ENCODE peak calls at places on chromosomes 1 and 21, in four cellular contexts. S is GM23248, H is heart right ventricle, B is cardiac fibroblast. F is an unnamed sample.
A peak's percentile ranks its signal among the peaks of the same experiment; 100 is the strongest.

GRCh38 chr1:247409869-247410544 is 6.0 kb upstream of the NLRP3 start:
- DNase-seq in S (no peak), H (no peak), B (no peak), F (no peak)

GRCh38 chr21:39105341-39105765 is 77.9 kb downstream of the PSMG1 start:
- DNase-seq in S (no peak), H (no peak), B (peak; percentile 38), F (no peak)

GRCh38 chr1:74053407-74053806 is 144.6 kb downstream of the LRRIQ3 start:
- DNase-seq in S (no peak), H (no peak), B (no peak), F (no peak)

GRCh38 chr1:115456441-115456961 is 118.5 kb upstream of the NGF start:
- DNase-seq in S (peak; percentile 85), H (no peak), B (no peak), F (no peak)

GRCh38 chr21:28776251-28776650 is 216.4 kb downstream of the LTN1 start:
- DNase-seq in S (peak; percentile 93), H (no peak), B (peak; percentile 59), F (no peak)

GRCh38 chr1:92736395-92736794 is 48.5 kb downstream of the EVI5 start:
- DNase-seq in S (peak; percentile 10), H (no peak), B (peak; percentile 49), F (no peak)

GRCh38 chr1:182227864-182228547 is 163.6 kb downstream of the GLUL start:
- DNase-seq in S (no peak), H (no peak), B (no peak), F (no peak)

GRCh38 chr1:228087771-228088251 is 5.3 kb downstream of the ARF1 start:
- DNase-seq in S (peak; percentile 92), H (no peak), B (peak; percentile 84), F (no peak)

GRCh38 chr1:153567621-153568366 is 2.1 kb upstream of the S100A2 start:
- DNase-seq in S (peak; percentile 56), H (no peak), B (no peak), F (no peak)

GRCh38 chr1:100785399-100786082 is 66.0 kb downstream of the VCAM1 start:
- DNase-seq in S (peak; percentile 86), H (no peak), B (peak; percentile 95), F (no peak)

GRCh38 chr1:9241891-9242290 is 7.3 kb downstream of the H6PD start:
- DNase-seq in S (no peak), H (no peak), B (no peak), F (no peak)

GRCh38 chr1:10803971-10804820 is 7.8 kb upstream of the CASZ1 start:
- DNase-seq in S (no peak), H (no peak), B (no peak), F (peak; percentile 70)

GRCh38 chr21:27422435-27422834 is 455.5 kb upstream of the ADAMTS5 start:
- DNase-seq in S (peak; percentile 63), H (no peak), B (no peak), F (no peak)

GRCh38 chr1:231817813-231818212 is 191.2 kb downstream of the DISC1 start:
- DNase-seq in S (peak; percentile 27), H (no peak), B (no peak), F (no peak)

GRCh38 chr1:9573723-9574122 is 15.0 kb upstream of the TMEM201 start:
- DNase-seq in S (peak; percentile 58), H (no peak), B (peak; percentile 55), F (no peak)

GRCh38 chr1:6199298-6200187 is at the start of gene RPL22:
- DNase-seq in S (peak; percentile 100), H (peak; percentile 96), B (peak; percentile 99), F (peak; percentile 98)

GRCh38 chr1:6198646-6199297 is 623 bp downstream of the RPL22 start:
- DNase-seq in S (peak; percentile 64), H (no peak), B (no peak), F (no peak)

GRCh38 chr1:6202256-6202655 is 2.9 kb upstream of the RPL22 start:
- DNase-seq in S (no peak), H (no peak), B (no peak), F (no peak)

GRCh38 chr1:6200188-6200809 is 904 bp upstream of the RPL22 start:
- DNase-seq in S (no peak), H (no peak), B (no peak), F (no peak)

DNA sequence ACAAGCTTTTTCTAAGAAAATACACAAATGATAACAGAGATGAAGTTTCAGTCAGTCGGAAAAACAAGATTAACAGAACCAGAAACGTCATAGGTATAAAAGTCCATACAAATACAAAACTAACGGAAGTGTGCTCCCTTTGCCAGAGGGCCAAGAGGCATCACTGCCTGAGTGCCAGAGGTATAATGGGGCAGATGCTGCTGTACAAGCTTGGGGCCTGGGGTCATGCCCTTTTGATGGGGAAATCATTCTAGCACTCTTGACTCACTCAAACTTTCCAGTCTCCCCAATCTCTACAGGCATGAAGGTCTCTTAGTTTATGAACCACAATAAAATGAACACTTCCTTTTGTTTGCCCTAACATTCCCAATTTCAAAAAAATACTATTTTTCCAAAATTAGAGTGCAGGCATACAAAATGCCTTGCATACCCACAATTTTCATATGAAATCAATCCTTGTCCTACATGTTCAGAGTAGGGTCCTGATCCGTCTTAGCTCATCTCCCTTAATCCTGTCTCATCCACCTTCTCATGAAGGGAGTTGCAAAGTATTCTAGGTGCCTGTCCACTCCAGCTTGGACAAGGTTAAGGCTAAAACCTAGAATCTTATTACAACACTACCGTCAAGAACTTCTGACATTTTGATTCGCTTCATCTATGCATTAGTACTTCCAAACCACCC is 1.5 kb downstream of the RPL22 start:
- DNase-seq in S (peak; percentile 35), H (no peak), B (no peak), F (no peak)
- H3K4me3 ChIP-seq in S (peak overlapping the region; percentile 82), H (peak overlapping the region; percentile 100), B (peak overlapping the region; percentile 97), F (no peak overlapping the region)

DNA sequence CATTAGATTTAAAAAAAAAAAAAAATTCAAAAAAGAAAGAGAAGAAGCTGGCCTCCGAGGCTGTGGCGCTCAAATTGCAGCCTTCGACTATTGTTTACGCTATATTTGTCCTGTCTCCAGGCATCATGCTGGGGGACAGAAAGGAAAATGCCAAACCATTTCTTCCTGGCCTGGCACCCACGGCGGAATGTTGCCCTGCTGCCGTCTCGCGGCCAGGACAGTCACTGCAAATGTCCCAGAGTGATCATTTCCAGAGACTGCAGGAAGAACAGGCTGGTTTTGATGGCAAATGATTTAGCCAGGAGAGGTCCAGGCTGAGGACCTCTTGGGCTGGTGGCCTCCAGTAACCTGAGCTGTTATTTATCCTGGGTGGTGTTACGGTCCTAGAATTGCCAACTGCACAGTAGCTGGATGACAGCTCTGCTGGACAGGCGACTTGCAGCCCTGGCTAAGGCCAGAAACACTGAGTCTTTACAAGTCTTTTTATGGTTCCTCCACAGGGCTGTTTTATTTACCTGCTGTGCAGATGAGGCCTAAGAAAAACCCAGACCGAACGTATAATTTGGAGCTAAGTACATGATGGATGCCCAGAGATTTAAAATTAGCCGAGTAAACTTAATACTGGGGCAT is 30.2 kb upstream of the LRRC38 start:
- DNase-seq in S (peak; percentile 67), H (peak; percentile 65), B (peak; percentile 23), F (peak; percentile 34)
- H3K4me3 ChIP-seq in S (peak overlapping the region; percentile 15), H (no peak overlapping the region), B (no peak overlapping the region), F (no peak overlapping the region)

DNA sequence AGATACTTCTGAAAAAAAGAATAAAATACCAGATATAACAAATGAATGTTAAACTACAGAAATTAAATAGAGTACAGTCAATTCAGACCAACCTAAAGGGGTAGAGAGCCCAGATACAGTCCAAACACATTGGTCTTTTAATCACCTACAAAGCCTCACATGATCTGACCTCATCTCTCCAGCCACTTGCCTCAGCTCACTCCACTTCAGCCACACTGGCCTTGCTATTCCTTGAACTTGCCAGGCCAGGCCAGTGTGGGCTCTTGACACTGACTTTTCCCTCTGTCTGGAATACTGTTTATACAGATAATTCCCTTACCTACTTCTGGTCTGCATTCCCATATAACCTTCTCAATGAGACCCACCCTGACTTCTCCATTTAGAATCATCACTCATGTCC is 17.0 kb upstream of the PPIE start:
- DNase-seq in S (no peak), H (no peak), B (no peak), F (peak; percentile 22)
- H3K4me3 ChIP-seq in S (no peak overlapping the region), H (no peak overlapping the region), B (no peak overlapping the region), F (no peak overlapping the region)

GRCh38 chr1:41365772-41366427 is 4.7 kb downstream of the FOXO6 start:
- DNase-seq in S (no peak), H (no peak), B (no peak), F (no peak)

GRCh38 chr1:41366428-41367101 is 5.3 kb downstream of the FOXO6 start:
- DNase-seq in S (no peak), H (no peak), B (no peak), F (no peak)

GRCh38 chr1:41368801-41369200 is 7.6 kb downstream of the FOXO6 start:
- DNase-seq in S (no peak), H (no peak), B (no peak), F (no peak)

GRCh38 chr1:41368384-41368783 is 7.2 kb downstream of the FOXO6 start:
- DNase-seq in S (no peak), H (no peak), B (no peak), F (no peak)

DNA sequence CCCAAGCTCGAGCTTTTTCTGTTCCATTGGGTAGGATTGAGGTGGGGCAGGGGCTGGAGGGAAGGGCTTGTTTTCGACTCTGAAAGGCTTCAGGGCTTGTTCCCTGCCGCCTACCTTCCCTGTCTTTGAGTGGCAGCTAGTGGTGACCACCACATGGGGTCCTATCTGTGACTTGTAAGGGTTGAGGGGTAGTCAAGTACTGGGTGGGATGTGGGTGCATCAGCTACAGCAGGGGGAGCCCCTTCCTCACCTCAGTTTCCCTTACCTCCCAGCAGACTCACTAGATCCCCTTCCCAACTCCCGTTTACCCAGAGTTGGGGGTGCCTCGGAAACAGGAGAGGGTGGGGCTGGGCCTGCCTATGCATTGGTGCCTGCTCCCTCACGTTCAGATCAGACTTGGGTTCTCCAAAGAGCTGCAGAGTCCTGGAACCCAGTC is 5.9 kb downstream of the FOXO6 start:
- DNase-seq in S (no peak), H (no peak), B (no peak), F (no peak)
- H3K4me3 ChIP-seq in S (no peak overlapping the region), H (no peak overlapping the region), B (no peak overlapping the region), F (no peak overlapping the region)

GRCh38 chr1:211630236-211631081 is 45.0 kb downstream of the NEK2 start:
- DNase-seq in S (peak; percentile 20), H (peak; percentile 50), B (peak; percentile 66), F (no peak)
- H3K4me3 ChIP-seq in S (no peak overlapping the region), H (peak overlapping the region; percentile 29), B (no peak overlapping the region), F (no peak overlapping the region)

GRCh38 chr1:46394872-46395465 is 852 bp downstream of the FAAH start:
- DNase-seq in S (no peak), H (no peak), B (peak; percentile 12), F (no peak)
- H3K4me3 ChIP-seq in S (peak overlapping the region; percentile 63), H (peak overlapping the region; percentile 47), B (no peak overlapping the region), F (peak overlapping the region; percentile 57)

GRCh38 chr1:111631502-111631901 is 11.9 kb downstream of the RAP1A start:
- DNase-seq in S (no peak), H (no peak), B (no peak), F (no peak)

GRCh38 chr1:111635324-111636009 is 15.9 kb downstream of the RAP1A start:
- DNase-seq in S (no peak), H (no peak), B (no peak), F (no peak)

GRCh38 chr1:111638320-111638719 is 18.7 kb downstream of the RAP1A start:
- DNase-seq in S (no peak), H (no peak), B (no peak), F (no peak)

GRCh38 chr1:111629190-111629954 is 9.8 kb downstream of the RAP1A start:
- DNase-seq in S (peak; percentile 39), H (no peak), B (no peak), F (no peak)

GRCh38 chr1:111633736-111634135 is 14.1 kb downstream of the RAP1A start:
- DNase-seq in S (no peak), H (no peak), B (no peak), F (no peak)
- H3K4me3 ChIP-seq in S (no peak overlapping the region), H (no peak overlapping the region), B (no peak overlapping the region), F (no peak overlapping the region)